ENCODE peak calls at places on chromosome 13, in ten cellular contexts. G, V, K, B, F, M, O, P, Z and W are unnamed samples.

GRCh38 chr13:23750383-23751121 is 138.6 kb downstream of the MIPEP start:
- DNase-seq in G (no peak), K (no peak), F (no peak), Z (no peak), P (no peak), M (no peak), B (no peak), O (no peak), V (no peak), W (no peak)

GRCh38 chr13:44116562-44117315 is 237.0 kb downstream of the LACC1 start:
- DNase-seq in M (no peak), K (no peak), P (no peak), F (no peak), V (no peak), G (no peak), O (no peak), B (no peak), Z (no peak), W (no peak)

GRCh38 chr13:27362064-27362751 is 62.2 kb upstream of the GTF3A start:
- DNase-seq in B (peak; percentile 87), K (peak; percentile 79), Z (peak; percentile 86), G (peak; percentile 50), V (peak; percentile 92), O (peak; percentile 47), M (peak; percentile 93), F (peak; percentile 90), P (peak; percentile 83), W (peak; percentile 92)

GRCh38 chr13:90389537-90389936 is 958.0 kb upstream of the MIR17HG start:
- DNase-seq in F (no peak), M (no peak), V (no peak), B (no peak), P (no peak), O (no peak), Z (no peak), G (no peak), K (no peak), W (no peak)

GRCh38 chr13:114130708-114131580 is 1.5 kb downstream of the RASA3 start:
- DNase-seq in G (peak; percentile 69), F (peak; percentile 52), V (peak; percentile 53), B (peak; percentile 71), P (peak; percentile 77), O (peak; percentile 70), M (no peak), Z (peak; percentile 33), K (peak; percentile 71), W (no peak)

GRCh38 chr13:51252954-51253531 is 30.8 kb downstream of the FAM124A start:
- DNase-seq in P (no peak), M (no peak), O (no peak), B (peak; percentile 50), K (no peak), F (no peak), V (no peak), G (no peak), Z (no peak), W (no peak)

GRCh38 chr13:87941244-87941643 is 270.1 kb downstream of the SLITRK5 start:
- DNase-seq in K (no peak), Z (no peak), B (no peak), M (no peak), G (no peak), V (no peak), P (no peak), O (no peak), F (no peak), W (no peak)

GRCh38 chr13:39952244-39953233 is 297.1 kb downstream of the COG6 start:
- DNase-seq in M (no peak), K (no peak), P (peak; percentile 38), Z (no peak), V (no peak), B (no peak), O (no peak), G (no peak), F (no peak), W (no peak)

GRCh38 chr13:99237981-99238662 is 20.1 kb downstream of the GPR18 start:
- DNase-seq in G (no peak), M (no peak), O (no peak), V (no peak), K (no peak), B (no peak), F (no peak), Z (no peak), P (no peak), W (no peak)

GRCh38 chr13:30859326-30859725 is 46.7 kb upstream of the MEDAG start:
- DNase-seq in G (no peak), O (no peak), M (no peak), F (no peak), V (no peak), P (no peak), Z (no peak), K (no peak), B (no peak), W (no peak)

GRCh38 chr13:109785892-109786450 is 412 bp downstream of the IRS2 start:
- DNase-seq in Z (no peak), V (no peak), P (no peak), B (no peak), K (peak; percentile 13), F (peak; percentile 66), G (no peak), O (no peak), M (no peak), W (no peak)

GRCh38 chr13:105177265-105177900 is 1358.1 kb downstream of the EFNB2 start:
- DNase-seq in K (no peak), V (no peak), P (no peak), M (no peak), Z (no peak), O (no peak), B (no peak), G (no peak), F (no peak), W (no peak)

GRCh38 chr13:46553521-46553885 is 533 bp downstream of the LRCH1 start:
- DNase-seq in V (no peak), M (peak; percentile 59), K (peak; percentile 17), Z (no peak), P (no peak), G (no peak), O (no peak), F (no peak), B (no peak), W (peak; percentile 67)

GRCh38 chr13:104984296-104984818 is 1551.1 kb downstream of the EFNB2 start:
- DNase-seq in V (no peak), G (peak; percentile 14), Z (peak; percentile 17), F (no peak), M (no peak), K (peak; percentile 9), P (no peak), B (peak; percentile 8), O (peak; percentile 12), W (no peak)

GRCh38 chr13:37149380-37149779 is 43.9 kb upstream of the CSNK1A1L start:
- DNase-seq in G (no peak), K (no peak), V (no peak), B (no peak), P (no peak), O (no peak), F (no peak), M (no peak), Z (no peak), W (no peak)

GRCh38 chr13:75469087-75469486 is 12.9 kb downstream of the TBC1D4 start:
- DNase-seq in K (no peak), O (no peak), F (no peak), Z (no peak), V (no peak), P (no peak), G (no peak), M (no peak), B (no peak), W (no peak)

GRCh38 chr13:106052200-106052767 is 483.2 kb downstream of the EFNB2 start:
- DNase-seq in P (no peak), K (no peak), F (no peak), O (no peak), B (no peak), M (no peak), G (no peak), Z (no peak), V (no peak), W (no peak)

GRCh38 chr13:57353831-57354230 is 186.8 kb downstream of the PRR20E start:
- DNase-seq in O (no peak), P (peak; percentile 48), K (no peak), Z (no peak), M (no peak), G (no peak), V (no peak), B (no peak), F (no peak), W (no peak)

GRCh38 chr13:74102691-74103090 is 31.5 kb downstream of the KLF12 start:
- DNase-seq in K (no peak), O (no peak), B (no peak), Z (no peak), F (no peak), V (no peak), G (no peak), M (no peak), P (no peak), W (no peak)

GRCh38 chr13:59424661-59425060 is 739.1 kb downstream of the DIAPH3 start:
- DNase-seq in K (no peak), Z (no peak), V (no peak), O (no peak), G (no peak), F (no peak), B (no peak), P (no peak), M (no peak), W (no peak)

GRCh38 chr13:113045214-113046007 is 60.2 kb upstream of the F7 start:
- DNase-seq in P (no peak), B (no peak), O (no peak), M (no peak), V (no peak), K (no peak), G (no peak), F (no peak), Z (no peak), W (no peak)

GRCh38 chr13:72431981-72432617 is 295.3 kb downstream of the MZT1 start:
- DNase-seq in Z (no peak), G (no peak), F (no peak), B (no peak), P (no peak), V (no peak), M (no peak), O (no peak), K (no peak), W (no peak)

GRCh38 chr13:61779456-61779855 is 363.8 kb upstream of the PCDH20 start:
- DNase-seq in O (no peak), G (no peak), F (no peak), P (no peak), B (no peak), V (no peak), K (no peak), M (no peak), Z (no peak), W (no peak)

GRCh38 chr13:108463365-108463764 is 166.0 kb upstream of the MYO16 start:
- DNase-seq in F (no peak), M (no peak), G (no peak), V (no peak), O (peak; percentile 84), P (peak; percentile 90), K (no peak), Z (no peak), B (no peak), W (no peak)

GRCh38 chr13:111255228-111255790 is 65.1 kb upstream of the TEX29 start:
- DNase-seq in P (no peak), M (no peak), G (no peak), Z (no peak), F (no peak), K (no peak), O (no peak), V (no peak), B (no peak), W (no peak)

GRCh38 chr13:84649853-84650252 is 767.6 kb upstream of the SLITRK1 start:
- DNase-seq in Z (no peak), M (no peak), O (no peak), K (no peak), V (no peak), F (no peak), P (no peak), B (no peak), G (no peak), W (no peak)

GRCh38 chr13:111116830-111117229 is 1.7 kb downstream of the ARHGEF7 start:
- DNase-seq in G (no peak), B (no peak), K (no peak), O (no peak), P (no peak), Z (no peak), V (no peak), F (no peak), M (no peak), W (no peak)

GRCh38 chr13:112668924-112669323 is 20.9 kb upstream of the ATP11A start:
- DNase-seq in O (no peak), M (peak; percentile 34), G (no peak), K (no peak), V (no peak), B (no peak), Z (no peak), P (no peak), F (no peak), W (peak; percentile 33)